ENCODE peak calls at places on chromosomes 7 and 10, in six cellular contexts. D, N, L, M, R and B are unnamed samples.

GRCh38 chr7:131105294-131105802 is 222.3 kb upstream of the MKLN1 start:
- DNase-seq in M (peak; percentile 9), N (no peak), L (peak; percentile 28), R (no peak), D (peak; percentile 59), B (no peak)

GRCh38 chr7:124667312-124667711 is 98.3 kb downstream of the GPR37 start:
- DNase-seq in R (no peak), L (peak; percentile 47), D (no peak), N (no peak), M (no peak), B (no peak)

GRCh38 chr7:49294611-49295010 is 370.3 kb downstream of the CDC14C start:
- DNase-seq in N (no peak), R (no peak), D (no peak), M (no peak), L (no peak), B (no peak)

GRCh38 chr7:111041577-111041976 is 49.4 kb upstream of the LRRN3 start:
- DNase-seq in L (no peak), N (no peak), M (no peak), D (no peak), R (no peak), B (no peak)

GRCh38 chr10:69734797-69735468 is 66.8 kb upstream of the COL13A1 start:
- DNase-seq in N (no peak), L (no peak), R (no peak), M (no peak), D (no peak), B (no peak)

GRCh38 chr10:97333601-97334369 is 744 bp downstream of the FRAT2 start:
- DNase-seq in L (peak; percentile 58), M (no peak), D (peak; percentile 58), N (no peak), R (peak; percentile 82), B (peak; percentile 47)

GRCh38 chr10:43226441-43226840 is 40.4 kb downstream of the RASGEF1A start:
- DNase-seq in L (no peak), R (no peak), M (no peak), N (no peak), D (no peak), B (no peak)

GRCh38 chr10:131842351-131843088 is 58.3 kb upstream of the PPP2R2D start:
- DNase-seq in M (no peak), R (peak; percentile 29), L (no peak), N (no peak), D (peak; percentile 7), B (no peak)

GRCh38 chr7:129612112-129613015 is 844 bp downstream of the NRF1 start:
- DNase-seq in N (peak; percentile 22), R (peak; percentile 69), L (peak; percentile 32), M (no peak), D (peak; percentile 45), B (peak; percentile 82)

GRCh38 chr10:68489919-68490318 is 18.1 kb upstream of the DNA2 start:
- DNase-seq in R (no peak), L (no peak), N (no peak), D (no peak), M (no peak), B (no peak)

GRCh38 chr7:3649250-3649649 is 348.2 kb downstream of the SDK1 start:
- DNase-seq in M (no peak), N (no peak), D (no peak), R (no peak), L (no peak), B (no peak)

GRCh38 chr10:132257271-132257670 is 50.5 kb downstream of the STK32C start:
- DNase-seq in L (peak; percentile 76), N (no peak), D (no peak), M (peak; percentile 23), R (no peak), B (no peak)

GRCh38 chr7:37196631-37197030 is 252.0 kb downstream of the ELMO1 start:
- DNase-seq in D (no peak), M (no peak), L (no peak), N (no peak), R (no peak), B (no peak)

GRCh38 chr10:80870282-80870681 is 332.6 kb downstream of the SH2D4B start:
- DNase-seq in N (no peak), D (no peak), L (no peak), R (no peak), M (no peak), B (no peak)

GRCh38 chr7:102444961-102445673 is 11.7 kb downstream of the ORAI2 start:
- DNase-seq in D (no peak), L (no peak), N (no peak), R (no peak), M (no peak), B (no peak)

GRCh38 chr10:80506189-80506575 is 31.5 kb upstream of the SH2D4B start:
- DNase-seq in N (no peak), R (no peak), D (no peak), L (peak; percentile 85), M (no peak), B (no peak)

GRCh38 chr10:51706225-51706624 is 6.8 kb upstream of the CSTF2T start:
- DNase-seq in M (peak; percentile 66), N (no peak), L (no peak), D (no peak), R (peak; percentile 92), B (no peak)

GRCh38 chr10:21803374-21803773 is 200.2 kb downstream of the DNAJC1 start:
- DNase-seq in N (no peak), L (no peak), D (no peak), R (no peak), M (no peak), B (no peak)

GRCh38 chr10:92965314-92965713 is 95.3 kb upstream of the CYP26C1 start:
- DNase-seq in M (no peak), R (no peak), D (no peak), L (peak; percentile 65), N (peak; percentile 44), B (peak; percentile 70)

GRCh38 chr7:115471891-115472290 is 550.0 kb downstream of the MDFIC start:
- DNase-seq in R (no peak), L (peak; percentile 26), N (no peak), D (no peak), M (no peak), B (no peak)

GRCh38 chr7:45138433-45139267 is 18.9 kb upstream of the RAMP3 start:
- DNase-seq in N (no peak), L (no peak), D (no peak), M (no peak), R (no peak), B (no peak)

GRCh38 chr10:80405636-80406035 is 2.7 kb upstream of the PRXL2A start:
- DNase-seq in N (no peak), D (no peak), M (no peak), L (no peak), R (no peak), B (no peak)

GRCh38 chr10:26334932-26335573 is 103.1 kb upstream of the APBB1IP start:
- DNase-seq in M (peak; percentile 30), R (no peak), N (peak; percentile 67), L (peak; percentile 77), D (peak; percentile 55), B (peak; percentile 93)

GRCh38 chr10:121580276-121581116 is 17.7 kb downstream of the FGFR2 start:
- DNase-seq in D (peak; percentile 63), L (no peak), M (no peak), N (no peak), R (no peak), B (peak; percentile 56)

GRCh38 chr7:154242709-154243108 is 190.5 kb downstream of the DPP6 start:
- DNase-seq in N (no peak), D (no peak), L (no peak), M (no peak), R (no peak), B (no peak)

GRCh38 chr10:31728698-31729224 is 199.9 kb downstream of the ARHGAP12 start:
- DNase-seq in R (no peak), M (no peak), D (no peak), L (no peak), N (no peak), B (no peak)

GRCh38 chr10:46282460-46283216 is 4.2 kb upstream of the ANTXRL start:
- DNase-seq in L (peak; percentile 82), R (peak; percentile 89), N (peak; percentile 60), D (peak; percentile 65), M (peak; percentile 39), B (no peak)

GRCh38 chr7:123125231-123125630 is 74.5 kb downstream of the SLC13A1 start:
- DNase-seq in R (no peak), D (no peak), L (no peak), M (no peak), N (no peak), B (no peak)